ENCODE peak calls at places on chromosomes 1 and 21, in seven cellular contexts. W, O, H, G, S, R and P are unnamed samples.
A peak's percentile ranks its signal among the peaks of the same experiment; 100 is the strongest.

GRCh38 chr1:238485062-238485905 is 594.6 kb upstream of the ZP4 start:
- DNase-seq in W (peak; percentile 21), O (no peak), H (no peak), G (no peak), S (no peak), R (no peak), P (no peak)

GRCh38 chr1:244393604-244394176 is 58.0 kb downstream of the ADSS2 start:
- DNase-seq in W (no peak), O (no peak), H (no peak), G (no peak), S (no peak), R (no peak), P (no peak)

GRCh38 chr1:42319128-42319851 is 15.7 kb downstream of the FOXJ3 start:
- DNase-seq in W (no peak), O (no peak), H (no peak), G (no peak), S (no peak), R (no peak), P (no peak)

GRCh38 chr1:58898739-58899580 is 115.1 kb upstream of the JUN start:
- DNase-seq in W (no peak), O (no peak), H (no peak), G (no peak), S (no peak), R (no peak), P (no peak)

GRCh38 chr1:37189111-37189510 is 154.8 kb upstream of the GRIK3 start:
- DNase-seq in W (peak; percentile 37), O (no peak), H (peak; percentile 21), G (no peak), S (no peak), R (no peak), P (no peak)

GRCh38 chr1:221869759-221870158 is 127.9 kb upstream of the DUSP10 start:
- DNase-seq in W (no peak), O (no peak), H (no peak), G (no peak), S (no peak), R (no peak), P (no peak)

GRCh38 chr1:67746299-67746698 is 61.3 kb downstream of the GADD45A start:
- DNase-seq in W (peak; percentile 77), O (peak; percentile 54), H (no peak), G (no peak), S (no peak), R (no peak), P (no peak)

GRCh38 chr1:42000781-42001180 is 82.1 kb upstream of the HIVEP3 start:
- DNase-seq in W (peak; percentile 23), O (no peak), H (no peak), G (no peak), S (no peak), R (no peak), P (no peak)

GRCh38 chr21:34673006-34673405 is 4.2 kb downstream of the CLIC6 start:
- DNase-seq in W (peak; percentile 42), O (no peak), H (no peak), G (no peak), S (no peak), R (no peak), P (no peak)

GRCh38 chr1:207910678-207911354 is at the start of gene CD34:
- DNase-seq in W (peak; percentile 33), O (peak; percentile 20), H (no peak), G (no peak), S (no peak), R (no peak), P (no peak)

GRCh38 chr1:80994934-80995333 is 805.8 kb upstream of the ADGRL2 start:
- DNase-seq in W (no peak), O (peak; percentile 8), H (no peak), G (no peak), S (no peak), R (no peak), P (no peak)

GRCh38 chr1:204461331-204462228 is 33.0 kb downstream of the PIK3C2B start:
- DNase-seq in W (no peak), O (no peak), H (no peak), G (no peak), S (peak; percentile 62), R (no peak), P (no peak)

GRCh38 chr1:54301494-54301893 is 101.5 kb downstream of the MRPL37 start:
- DNase-seq in W (peak; percentile 72), O (no peak), H (no peak), G (no peak), S (no peak), R (no peak), P (no peak)

GRCh38 chr1:157852476-157852875 is 10.9 kb upstream of the CD5L start:
- DNase-seq in W (no peak), O (no peak), H (no peak), G (no peak), S (no peak), R (no peak), P (no peak)

GRCh38 chr1:14377386-14377785 is 221.1 kb upstream of the KAZN start:
- DNase-seq in W (no peak), O (no peak), H (no peak), G (no peak), S (no peak), R (no peak), P (no peak)

GRCh38 chr1:1543706-1544099 is 3.3 kb upstream of the TMEM240 start:
- DNase-seq in W (no peak), O (no peak), H (no peak), G (no peak), S (no peak), R (no peak), P (no peak)

GRCh38 chr1:67307251-67308060 is at the start of gene IL12RB2:
- DNase-seq in W (peak; percentile 29), O (no peak), H (no peak), G (no peak), S (no peak), R (no peak), P (no peak)

GRCh38 chr1:205543351-205544305 is 39.2 kb downstream of the CDK18 start:
- DNase-seq in W (peak; percentile 88), O (peak; percentile 79), H (peak; percentile 39), G (no peak), S (no peak), R (peak; percentile 51), P (no peak)